ENCODE peak calls at places on chromosomes 13 and 19, in five cellular contexts. W is ascending aorta, Z is lower leg skin, E is thoracic aorta, L is HFFc6. O is an unnamed sample.

GRCh38 chr19:2659856-2660432 is 42.5 kb downstream of the GNG7 start:
- DNase-seq in W (no peak), Z (no peak), E (no peak), L (no peak), O (peak; percentile 10)

GRCh38 chr13:114130708-114131580 is 1.5 kb downstream of the RASA3 start:
- DNase-seq in W (no peak), Z (no peak), E (peak; percentile 51), L (peak; percentile 96), O (peak; percentile 55)

GRCh38 chr13:76398426-76398825 is 487.8 kb downstream of the KCTD12 start:
- DNase-seq in W (no peak), Z (no peak), E (no peak), L (no peak), O (no peak)

GRCh38 chr13:106385669-106386068 is 149.8 kb downstream of the EFNB2 start:
- DNase-seq in W (no peak), Z (no peak), E (no peak), L (no peak), O (no peak)

GRCh38 chr13:113297370-113297871 is 382 bp downstream of the LAMP1 start:
- DNase-seq in W (no peak), Z (no peak), E (no peak), L (peak; percentile 15), O (peak; percentile 45)

GRCh38 chr13:44117351-44117750 is 237.6 kb downstream of the LACC1 start:
- DNase-seq in W (no peak), Z (no peak), E (no peak), L (no peak), O (no peak)

GRCh38 chr13:30735025-30735967 is at the start of gene ALOX5AP:
- DNase-seq in W (no peak), Z (no peak), E (no peak), L (no peak), O (no peak)

GRCh38 chr19:15810335-15810734 is 5.1 kb downstream of the OR10H1 start:
- DNase-seq in W (no peak), Z (no peak), E (no peak), L (no peak), O (no peak)

GRCh38 chr13:74641586-74641985 is 507.4 kb upstream of the KLF12 start:
- DNase-seq in W (no peak), Z (no peak), E (no peak), L (peak; percentile 47), O (no peak)

GRCh38 chr13:22275393-22275792 is 604.5 kb downstream of the FGF9 start:
- DNase-seq in W (no peak), Z (no peak), E (no peak), L (no peak), O (no peak)

GRCh38 chr13:98565726-98566577 is 11.0 kb downstream of the STK24 start:
- DNase-seq in W (no peak), Z (no peak), E (no peak), L (no peak), O (no peak)

GRCh38 chr13:75566658-75567057 is 17.1 kb downstream of the UCHL3 start:
- DNase-seq in W (no peak), Z (no peak), E (no peak), L (peak; percentile 61), O (no peak)

GRCh38 chr19:17749912-17750317 is 1.4 kb upstream of the FCHO1 start:
- DNase-seq in W (no peak), Z (no peak), E (no peak), L (no peak), O (no peak)

GRCh38 chr19:54302252-54302651 is 10.7 kb downstream of the LILRA5 start:
- DNase-seq in W (no peak), Z (no peak), E (no peak), L (no peak), O (no peak)

GRCh38 chr19:31118292-31118925 is 230.8 kb downstream of the TSHZ3 start:
- DNase-seq in W (no peak), Z (no peak), E (no peak), L (no peak), O (no peak)

GRCh38 chr19:41864374-41864773 is 4.3 kb downstream of the RPS19 start:
- DNase-seq in W (no peak), Z (no peak), E (no peak), L (no peak), O (no peak)

GRCh38 chr13:38905861-38906260 is 84.8 kb downstream of the STOML3 start:
- DNase-seq in W (no peak), Z (no peak), E (no peak), L (no peak), O (no peak)

GRCh38 chr19:3448616-3449334 is 31.6 kb downstream of the SMIM24 start:
- DNase-seq in W (no peak), Z (no peak), E (no peak), L (no peak), O (no peak)

GRCh38 chr13:71602327-71602726 is 264.7 kb downstream of the DACH1 start:
- DNase-seq in W (no peak), Z (no peak), E (no peak), L (no peak), O (no peak)

GRCh38 chr19:39797083-39797482 is 18.4 kb downstream of the LEUTX start:
- DNase-seq in W (no peak), Z (no peak), E (no peak), L (no peak), O (no peak)

GRCh38 chr13:24683833-24684599 is 3.8 kb downstream of the ATP12A start:
- DNase-seq in W (no peak), Z (no peak), E (no peak), L (no peak), O (peak; percentile 82)

GRCh38 chr13:47076536-47076935 is 179.7 kb upstream of the HTR2A start:
- DNase-seq in W (no peak), Z (no peak), E (no peak), L (peak; percentile 35), O (no peak)

GRCh38 chr19:40416918-40417713 is 3.9 kb upstream of the PRX start:
- DNase-seq in W (no peak), Z (no peak), E (no peak), L (no peak), O (no peak)

GRCh38 chr19:35404879-35405622 is 34.2 kb downstream of the GPR42 start:
- DNase-seq in W (no peak), Z (no peak), E (peak; percentile 17), L (peak; percentile 96), O (no peak)

GRCh38 chr19:28020631-28021315 is 1192.2 kb downstream of the UQCRFS1 start:
- DNase-seq in W (no peak), Z (no peak), E (no peak), L (no peak), O (no peak)

GRCh38 chr13:29476046-29476445 is 119.4 kb downstream of the SLC7A1 start:
- DNase-seq in W (no peak), Z (no peak), E (no peak), L (no peak), O (no peak)

GRCh38 chr19:4557971-4558941 is 1.2 kb downstream of the SEMA6B start:
- DNase-seq in W (no peak), Z (no peak), E (no peak), L (no peak), O (peak; percentile 90)

GRCh38 chr19:4556574-4557185 is 2.8 kb downstream of the SEMA6B start:
- DNase-seq in W (no peak), Z (no peak), E (no peak), L (no peak), O (no peak)

GRCh38 chr19:4555657-4556561 is 3.6 kb downstream of the SEMA6B start:
- DNase-seq in W (no peak), Z (no peak), E (no peak), L (no peak), O (no peak)

GRCh38 chr19:4559569-4559968 is at the start of gene SEMA6B:
- DNase-seq in W (no peak), Z (peak; percentile 40), E (no peak), L (no peak), O (peak; percentile 78)

GRCh38 chr19:4557186-4557970 is 2.1 kb downstream of the SEMA6B start:
- DNase-seq in W (no peak), Z (no peak), E (no peak), L (no peak), O (no peak)
- TF ChIP-seq CTCF in W (no peak), Z (no peak), E (no peak), L (no peak), O (no peak)

GRCh38 chr13:65881561-65882155 is 1348.5 kb downstream of the PCDH9 start:
- DNase-seq in W (no peak), Z (no peak), E (no peak), L (no peak), O (no peak)

DNA sequence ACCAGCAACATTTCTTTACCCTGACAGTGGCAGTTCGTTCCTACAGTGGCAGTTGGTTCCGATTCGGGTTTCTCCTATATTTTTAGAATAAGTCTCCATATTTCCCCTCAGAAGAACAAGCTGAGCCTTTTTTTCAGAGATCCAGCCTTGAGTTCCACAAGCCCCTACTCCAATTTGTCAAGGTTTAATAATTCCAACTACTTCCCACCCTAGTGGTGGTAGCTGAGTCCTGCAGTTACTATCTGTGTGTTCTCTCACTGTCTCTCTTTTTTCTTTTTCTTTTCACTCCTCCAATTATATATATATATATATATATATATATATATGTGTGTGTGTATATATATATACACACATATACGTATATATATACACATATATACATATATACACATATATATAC is 1347.3 kb downstream of the PCDH9 start:
- DNase-seq in W (no peak), Z (no peak), E (no peak), L (no peak), O (no peak)
- TF ChIP-seq CTCF in W (no peak), Z (no peak), E (peak; percentile 15), L (peak; percentile 54), O (no peak)

DNA sequence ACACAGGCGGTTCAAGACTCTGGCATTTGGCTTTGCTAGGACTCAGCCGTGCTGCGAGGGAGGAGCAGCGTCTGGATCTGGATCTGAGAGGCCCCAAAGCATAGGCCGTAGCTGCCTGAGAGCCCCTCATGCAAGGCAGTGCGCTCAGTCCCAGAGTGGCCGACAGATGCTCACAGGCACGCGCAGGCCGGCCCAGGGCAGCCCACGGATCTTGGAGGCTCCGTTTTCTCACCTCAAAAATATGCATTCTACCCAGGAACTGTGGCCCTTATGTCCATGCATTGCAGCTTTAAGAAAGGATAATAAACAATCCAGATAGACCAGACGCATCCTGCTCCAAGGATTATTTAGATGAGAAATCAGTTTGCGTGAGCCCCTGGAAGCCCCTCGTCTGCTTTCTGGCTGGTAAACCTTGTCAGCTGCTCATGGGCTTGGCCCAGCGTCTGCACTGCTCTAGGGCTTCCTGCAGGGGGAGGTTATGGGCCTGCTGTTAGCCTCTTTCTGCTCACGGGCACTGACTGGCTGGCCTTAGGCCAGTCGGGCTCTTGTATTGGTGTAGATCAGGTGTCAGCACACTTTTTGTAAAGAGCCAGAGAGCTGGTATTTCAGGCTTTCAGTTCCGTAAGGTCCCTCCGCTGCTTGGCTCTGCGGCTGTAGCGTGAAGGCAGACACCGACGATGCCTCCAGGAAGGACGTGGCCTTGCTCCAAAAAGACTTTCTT is 24.2 kb downstream of the TEX29 start:
- DNase-seq in W (no peak), Z (no peak), E (no peak), L (peak; percentile 29), O (peak; percentile 70)
- TF ChIP-seq CTCF in W (no peak), Z (no peak), E (no peak), L (peak; percentile 46), O (peak; percentile 27)

DNA sequence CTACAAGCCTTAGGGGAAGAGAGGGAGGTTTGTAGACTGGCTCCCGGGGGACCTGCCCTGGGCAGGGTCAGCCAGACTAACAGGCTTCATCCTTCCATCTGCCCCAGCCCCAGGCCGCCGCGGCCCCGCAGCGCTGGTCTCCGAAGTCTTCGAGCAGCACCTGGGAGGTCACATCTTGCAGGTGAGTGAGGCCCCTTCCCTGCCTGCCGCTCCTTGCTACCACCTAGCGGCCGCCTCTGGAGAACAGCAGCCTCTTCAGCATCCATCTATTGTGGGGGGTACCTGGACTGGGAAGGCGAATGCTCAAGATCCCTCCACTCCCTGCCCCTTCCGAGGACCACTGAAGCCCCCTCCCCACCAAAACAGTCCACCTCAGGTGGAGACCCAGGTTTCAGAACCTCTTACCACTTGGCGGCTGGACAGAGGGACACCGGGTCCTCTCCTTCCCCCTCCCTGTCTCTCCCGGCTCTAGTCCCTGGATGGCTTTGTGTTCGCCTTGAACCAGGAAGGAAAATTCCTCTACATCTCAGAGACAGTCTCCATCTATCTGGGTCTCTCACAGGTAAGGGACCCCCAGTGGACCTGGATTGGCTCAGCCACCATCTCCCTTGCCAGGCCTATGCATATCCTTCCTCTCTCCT is 12.7 kb downstream of the NPAS1 start:
- DNase-seq in W (no peak), Z (no peak), E (no peak), L (no peak), O (no peak)
- TF ChIP-seq CTCF in W (peak; percentile 83), Z (no peak), E (peak; percentile 83), L (peak; percentile 81), O (peak; percentile 66)

O was measured in left lung.